ENCODE peak calls at places on chromosomes 11 and 22, in seven cellular contexts. M is tibial artery, F is colonic mucosa, C is RWPE2, Y is HFFc6, A is T-helper 1 cell, Z is GM04503. S is an unnamed sample.

GRCh38 chr11:9193316-9193715 is 71.8 kb downstream of the DENND5A start:
- DNase-seq in Z (no peak), A (no peak), F (no peak), M (no peak), C (no peak), Y (no peak), S (no peak)

GRCh38 chr22:27377901-27378300 is 423.7 kb downstream of the MN1 start:
- DNase-seq in Z (no peak), Y (no peak), A (no peak), M (no peak), C (no peak), F (peak), S (no peak)

GRCh38 chr22:50571264-50572175 is 6.7 kb downstream of the CPT1B start:
- DNase-seq in F (no peak), A (no peak), Y (no peak), C (no peak), M (no peak), Z (no peak), S (no peak)

GRCh38 chr22:17678817-17679385 is 40.3 kb downstream of the BCL2L13 start:
- DNase-seq in Z (no peak), A (no peak), C (no peak), F (no peak), M (no peak), Y (no peak), S (no peak)

GRCh38 chr11:115421338-115422012 is 82.7 kb downstream of the CADM1 start:
- DNase-seq in M (no peak), Z (no peak), F (no peak), Y (no peak), A (no peak), C (no peak), S (no peak)

GRCh38 chr22:39414377-39414776 is 14.8 kb downstream of the TAB1 start:
- DNase-seq in F (no peak), Z (no peak), Y (no peak), A (no peak), M (no peak), C (no peak), S (no peak)

GRCh38 chr11:117058761-117059233 is 39.4 kb downstream of the SIK3 start:
- DNase-seq in F (no peak), Z (no peak), M (no peak), Y (peak), A (no peak), C (no peak), S (no peak)

GRCh38 chr22:36433318-36434231 is 45.8 kb upstream of the MYH9 start:
- DNase-seq in M (no peak), Y (no peak), C (no peak), A (no peak), F (peak), Z (no peak), S (no peak)

GRCh38 chr11:13140873-13141655 is 131.9 kb downstream of the RASSF10 start:
- DNase-seq in F (peak), C (no peak), A (no peak), Y (no peak), M (no peak), Z (no peak), S (no peak)

GRCh38 chr11:7278314-7278917 is 26.7 kb downstream of the SYT9 start:
- DNase-seq in C (no peak), A (peak), Y (peak), M (no peak), F (no peak), Z (no peak), S (no peak)

GRCh38 chr22:49284931-49285330 is 542.7 kb downstream of the BRD1 start:
- DNase-seq in Z (no peak), A (no peak), M (no peak), F (no peak), Y (no peak), C (peak), S (no peak)

GRCh38 chr11:12853325-12853651 is 155.8 kb upstream of the RASSF10 start:
- DNase-seq in C (no peak), Y (no peak), Z (no peak), A (no peak), F (no peak), M (no peak), S (no peak)

GRCh38 chr11:47797633-47798032 is 30.5 kb upstream of the FNBP4 start:
- DNase-seq in A (peak), M (no peak), F (no peak), Y (peak), C (no peak), Z (peak), S (peak)

S was measured in AG04449.